ENCODE peak calls at places on chromosome X, in seven cellular contexts. One of them, this sample, is unnamed.

GRCh38 chrX:42704454-42704853 is 73.5 kb downstream of the PPP1R2C start:
- DNase-seq in islet precursor cell: no peak
- DNase-seq in anterior cingulate cortex: no peak
- DNase-seq in frontal cortex: no peak
- DNase-seq in MCF 10A: no peak
- DNase-seq in cardiac muscle cell: peak
- DNase-seq in stimulated activated CD4-positive, alpha-beta T cell treated with anti-CD3 and anti-CD28 coated beads, Interleukin-1b, Interleukin-23, amount 100 ng/mL, for 1 hour: no peak
- DNase-seq in this sample: no peak

GRCh38 chrX:9746148-9746880 is 19.3 kb downstream of the GPR143 start:
- DNase-seq in MCF 10A: peak
- DNase-seq in frontal cortex: no peak
- DNase-seq in stimulated activated CD4-positive, alpha-beta T cell treated with anti-CD3 and anti-CD28 coated beads, Interleukin-1b, Interleukin-23, amount 100 ng/mL, for 1 hour: no peak
- DNase-seq in anterior cingulate cortex: no peak
- DNase-seq in cardiac muscle cell: peak
- DNase-seq in islet precursor cell: no peak
- DNase-seq in this sample: no peak

GRCh38 chrX:111095974-111096870 is at the start of gene PAK3:
- DNase-seq in stimulated activated CD4-positive, alpha-beta T cell treated with anti-CD3 and anti-CD28 coated beads, Interleukin-1b, Interleukin-23, amount 100 ng/mL, for 1 hour: no peak
- DNase-seq in MCF 10A: peak
- DNase-seq in frontal cortex: no peak
- DNase-seq in anterior cingulate cortex: peak
- DNase-seq in islet precursor cell: peak
- DNase-seq in cardiac muscle cell: peak
- DNase-seq in this sample: no peak

GRCh38 chrX:124534530-124534929 is 188.2 kb downstream of the SH2D1A start:
- DNase-seq in stimulated activated CD4-positive, alpha-beta T cell treated with anti-CD3 and anti-CD28 coated beads, Interleukin-1b, Interleukin-23, amount 100 ng/mL, for 1 hour: no peak
- DNase-seq in cardiac muscle cell: no peak
- DNase-seq in anterior cingulate cortex: no peak
- DNase-seq in islet precursor cell: no peak
- DNase-seq in MCF 10A: no peak
- DNase-seq in frontal cortex: no peak
- DNase-seq in this sample: no peak

GRCh38 chrX:116031331-116031730 is 139.2 kb upstream of the AGTR2 start:
- DNase-seq in stimulated activated CD4-positive, alpha-beta T cell treated with anti-CD3 and anti-CD28 coated beads, Interleukin-1b, Interleukin-23, amount 100 ng/mL, for 1 hour: no peak
- DNase-seq in frontal cortex: no peak
- DNase-seq in islet precursor cell: no peak
- DNase-seq in cardiac muscle cell: no peak
- DNase-seq in anterior cingulate cortex: no peak
- DNase-seq in MCF 10A: peak
- DNase-seq in this sample: no peak

GRCh38 chrX:23981711-23982110 is 45.3 kb downstream of the KLHL15 start:
- DNase-seq in MCF 10A: no peak
- DNase-seq in stimulated activated CD4-positive, alpha-beta T cell treated with anti-CD3 and anti-CD28 coated beads, Interleukin-1b, Interleukin-23, amount 100 ng/mL, for 1 hour: no peak
- DNase-seq in anterior cingulate cortex: no peak
- DNase-seq in frontal cortex: no peak
- DNase-seq in islet precursor cell: no peak
- DNase-seq in cardiac muscle cell: no peak
- DNase-seq in this sample: no peak

GRCh38 chrX:53882331-53882730 is 161.9 kb downstream of the PHF8 start:
- DNase-seq in stimulated activated CD4-positive, alpha-beta T cell treated with anti-CD3 and anti-CD28 coated beads, Interleukin-1b, Interleukin-23, amount 100 ng/mL, for 1 hour: no peak
- DNase-seq in MCF 10A: peak
- DNase-seq in anterior cingulate cortex: no peak
- DNase-seq in frontal cortex: no peak
- DNase-seq in islet precursor cell: peak
- DNase-seq in cardiac muscle cell: peak
- DNase-seq in this sample: no peak

GRCh38 chrX:140799216-140799615 is 89.7 kb downstream of the LINC00632 start:
- DNase-seq in anterior cingulate cortex: no peak
- DNase-seq in cardiac muscle cell: no peak
- DNase-seq in MCF 10A: peak
- DNase-seq in frontal cortex: no peak
- DNase-seq in islet precursor cell: no peak
- DNase-seq in stimulated activated CD4-positive, alpha-beta T cell treated with anti-CD3 and anti-CD28 coated beads, Interleukin-1b, Interleukin-23, amount 100 ng/mL, for 1 hour: no peak
- DNase-seq in this sample: no peak

GRCh38 chrX:134599173-134599914 is 58.9 kb downstream of the PLAC1 start:
- DNase-seq in cardiac muscle cell: peak
- DNase-seq in islet precursor cell: no peak
- DNase-seq in frontal cortex: no peak
- DNase-seq in anterior cingulate cortex: no peak
- DNase-seq in MCF 10A: peak
- DNase-seq in stimulated activated CD4-positive, alpha-beta T cell treated with anti-CD3 and anti-CD28 coated beads, Interleukin-1b, Interleukin-23, amount 100 ng/mL, for 1 hour: no peak
- DNase-seq in this sample: no peak

GRCh38 chrX:12950851-12951589 is 23.9 kb upstream of the TMSB4X start:
- DNase-seq in anterior cingulate cortex: no peak
- DNase-seq in cardiac muscle cell: peak
- DNase-seq in stimulated activated CD4-positive, alpha-beta T cell treated with anti-CD3 and anti-CD28 coated beads, Interleukin-1b, Interleukin-23, amount 100 ng/mL, for 1 hour: no peak
- DNase-seq in islet precursor cell: peak
- DNase-seq in MCF 10A: peak
- DNase-seq in frontal cortex: no peak
- DNase-seq in this sample: no peak

GRCh38 chrX:154043003-154043402 is 23.3 kb upstream of the IRAK1 start:
- DNase-seq in islet precursor cell: no peak
- DNase-seq in anterior cingulate cortex: no peak
- DNase-seq in stimulated activated CD4-positive, alpha-beta T cell treated with anti-CD3 and anti-CD28 coated beads, Interleukin-1b, Interleukin-23, amount 100 ng/mL, for 1 hour: no peak
- DNase-seq in MCF 10A: peak
- DNase-seq in frontal cortex: no peak
- DNase-seq in cardiac muscle cell: peak
- DNase-seq in this sample: no peak

GRCh38 chrX:130975947-130976346 is 72.9 kb upstream of the ENOX2 start:
- DNase-seq in frontal cortex: peak
- DNase-seq in stimulated activated CD4-positive, alpha-beta T cell treated with anti-CD3 and anti-CD28 coated beads, Interleukin-1b, Interleukin-23, amount 100 ng/mL, for 1 hour: no peak
- DNase-seq in islet precursor cell: no peak
- DNase-seq in anterior cingulate cortex: no peak
- DNase-seq in cardiac muscle cell: peak
- DNase-seq in MCF 10A: peak
- DNase-seq in this sample: no peak

GRCh38 chrX:49186125-49187027 is at the start of gene PRICKLE3:
- DNase-seq in MCF 10A: peak
- DNase-seq in stimulated activated CD4-positive, alpha-beta T cell treated with anti-CD3 and anti-CD28 coated beads, Interleukin-1b, Interleukin-23, amount 100 ng/mL, for 1 hour: no peak
- DNase-seq in islet precursor cell: peak
- DNase-seq in cardiac muscle cell: peak
- DNase-seq in frontal cortex: peak
- DNase-seq in anterior cingulate cortex: peak
- DNase-seq in this sample: peak

GRCh38 chrX:10676239-10676971 is 56.0 kb upstream of the MID1 start:
- DNase-seq in frontal cortex: no peak
- DNase-seq in stimulated activated CD4-positive, alpha-beta T cell treated with anti-CD3 and anti-CD28 coated beads, Interleukin-1b, Interleukin-23, amount 100 ng/mL, for 1 hour: no peak
- DNase-seq in islet precursor cell: peak
- DNase-seq in cardiac muscle cell: peak
- DNase-seq in MCF 10A: no peak
- DNase-seq in anterior cingulate cortex: no peak
- DNase-seq in this sample: no peak

GRCh38 chrX:9906919-9907318 is 60.2 kb upstream of the CLDN34 start:
- DNase-seq in cardiac muscle cell: no peak
- DNase-seq in anterior cingulate cortex: no peak
- DNase-seq in frontal cortex: no peak
- DNase-seq in islet precursor cell: peak
- DNase-seq in stimulated activated CD4-positive, alpha-beta T cell treated with anti-CD3 and anti-CD28 coated beads, Interleukin-1b, Interleukin-23, amount 100 ng/mL, for 1 hour: no peak
- DNase-seq in MCF 10A: peak
- DNase-seq in this sample: no peak

GRCh38 chrX:63186137-63186536 is 165.0 kb downstream of the SPIN4 start:
- DNase-seq in stimulated activated CD4-positive, alpha-beta T cell treated with anti-CD3 and anti-CD28 coated beads, Interleukin-1b, Interleukin-23, amount 100 ng/mL, for 1 hour: no peak
- DNase-seq in frontal cortex: no peak
- DNase-seq in islet precursor cell: no peak
- DNase-seq in MCF 10A: peak
- DNase-seq in cardiac muscle cell: no peak
- DNase-seq in anterior cingulate cortex: no peak
- DNase-seq in this sample: no peak

GRCh38 chrX:115058276-115058675 is 40.9 kb upstream of the IL13RA2 start:
- DNase-seq in MCF 10A: peak
- DNase-seq in stimulated activated CD4-positive, alpha-beta T cell treated with anti-CD3 and anti-CD28 coated beads, Interleukin-1b, Interleukin-23, amount 100 ng/mL, for 1 hour: no peak
- DNase-seq in frontal cortex: no peak
- DNase-seq in anterior cingulate cortex: no peak
- DNase-seq in cardiac muscle cell: peak
- DNase-seq in islet precursor cell: no peak
- DNase-seq in this sample: no peak

GRCh38 chrX:20254712-20255299 is 11.9 kb downstream of the RPS6KA3 start:
- DNase-seq in anterior cingulate cortex: no peak
- DNase-seq in islet precursor cell: no peak
- DNase-seq in stimulated activated CD4-positive, alpha-beta T cell treated with anti-CD3 and anti-CD28 coated beads, Interleukin-1b, Interleukin-23, amount 100 ng/mL, for 1 hour: no peak
- DNase-seq in frontal cortex: no peak
- DNase-seq in cardiac muscle cell: peak
- DNase-seq in MCF 10A: peak
- DNase-seq in this sample: no peak

GRCh38 chrX:46673596-46673995 is 85.3 kb downstream of the SLC9A7 start:
- DNase-seq in MCF 10A: no peak
- DNase-seq in anterior cingulate cortex: no peak
- DNase-seq in stimulated activated CD4-positive, alpha-beta T cell treated with anti-CD3 and anti-CD28 coated beads, Interleukin-1b, Interleukin-23, amount 100 ng/mL, for 1 hour: no peak
- DNase-seq in cardiac muscle cell: no peak
- DNase-seq in islet precursor cell: peak
- DNase-seq in frontal cortex: no peak
- DNase-seq in this sample: no peak

GRCh38 chrX:109773374-109773773 is 40.3 kb upstream of the ACSL4 start:
- DNase-seq in cardiac muscle cell: no peak
- DNase-seq in frontal cortex: no peak
- DNase-seq in islet precursor cell: no peak
- DNase-seq in stimulated activated CD4-positive, alpha-beta T cell treated with anti-CD3 and anti-CD28 coated beads, Interleukin-1b, Interleukin-23, amount 100 ng/mL, for 1 hour: no peak
- DNase-seq in anterior cingulate cortex: no peak
- DNase-seq in MCF 10A: no peak
- DNase-seq in this sample: no peak

GRCh38 chrX:78540171-78540570 is 119.0 kb downstream of the RTL3 start:
- DNase-seq in frontal cortex: no peak
- DNase-seq in islet precursor cell: no peak
- DNase-seq in cardiac muscle cell: no peak
- DNase-seq in anterior cingulate cortex: no peak
- DNase-seq in MCF 10A: no peak
- DNase-seq in stimulated activated CD4-positive, alpha-beta T cell treated with anti-CD3 and anti-CD28 coated beads, Interleukin-1b, Interleukin-23, amount 100 ng/mL, for 1 hour: no peak
- DNase-seq in this sample: no peak

GRCh38 chrX:112785323-112785722 is 55.3 kb downstream of the AMOT start:
- DNase-seq in frontal cortex: no peak
- DNase-seq in stimulated activated CD4-positive, alpha-beta T cell treated with anti-CD3 and anti-CD28 coated beads, Interleukin-1b, Interleukin-23, amount 100 ng/mL, for 1 hour: no peak
- DNase-seq in islet precursor cell: no peak
- DNase-seq in cardiac muscle cell: no peak
- DNase-seq in anterior cingulate cortex: no peak
- DNase-seq in MCF 10A: no peak
- DNase-seq in this sample: no peak

GRCh38 chrX:94977562-94977961 is 1303.6 kb downstream of the FAM133A start:
- DNase-seq in islet precursor cell: no peak
- DNase-seq in MCF 10A: no peak
- DNase-seq in stimulated activated CD4-positive, alpha-beta T cell treated with anti-CD3 and anti-CD28 coated beads, Interleukin-1b, Interleukin-23, amount 100 ng/mL, for 1 hour: no peak
- DNase-seq in cardiac muscle cell: no peak
- DNase-seq in frontal cortex: no peak
- DNase-seq in anterior cingulate cortex: no peak
- DNase-seq in this sample: no peak

GRCh38 chrX:115560211-115560977 is 580 bp upstream of the PLS3 start:
- DNase-seq in islet precursor cell: peak
- DNase-seq in anterior cingulate cortex: no peak
- DNase-seq in frontal cortex: no peak
- DNase-seq in stimulated activated CD4-positive, alpha-beta T cell treated with anti-CD3 and anti-CD28 coated beads, Interleukin-1b, Interleukin-23, amount 100 ng/mL, for 1 hour: no peak
- DNase-seq in cardiac muscle cell: peak
- DNase-seq in MCF 10A: peak
- DNase-seq in this sample: no peak

GRCh38 chrX:32276153-32276552 is 935.2 kb downstream of the DMD start:
- DNase-seq in MCF 10A: no peak
- DNase-seq in stimulated activated CD4-positive, alpha-beta T cell treated with anti-CD3 and anti-CD28 coated beads, Interleukin-1b, Interleukin-23, amount 100 ng/mL, for 1 hour: no peak
- DNase-seq in anterior cingulate cortex: no peak
- DNase-seq in cardiac muscle cell: no peak
- DNase-seq in islet precursor cell: no peak
- DNase-seq in frontal cortex: no peak
- DNase-seq in this sample: no peak

GRCh38 chrX:155061770-155062169 is 9.2 kb downstream of the CMC4 start:
- DNase-seq in stimulated activated CD4-positive, alpha-beta T cell treated with anti-CD3 and anti-CD28 coated beads, Interleukin-1b, Interleukin-23, amount 100 ng/mL, for 1 hour: no peak
- DNase-seq in MCF 10A: no peak
- DNase-seq in cardiac muscle cell: no peak
- DNase-seq in frontal cortex: no peak
- DNase-seq in anterior cingulate cortex: no peak
- DNase-seq in islet precursor cell: no peak
- DNase-seq in this sample: no peak

GRCh38 chrX:38277802-38278201 is 49.5 kb downstream of the RPGR start:
- DNase-seq in anterior cingulate cortex: no peak
- DNase-seq in islet precursor cell: no peak
- DNase-seq in cardiac muscle cell: no peak
- DNase-seq in stimulated activated CD4-positive, alpha-beta T cell treated with anti-CD3 and anti-CD28 coated beads, Interleukin-1b, Interleukin-23, amount 100 ng/mL, for 1 hour: no peak
- DNase-seq in MCF 10A: no peak
- DNase-seq in frontal cortex: no peak
- DNase-seq in this sample: no peak

GRCh38 chrX:39324233-39324632 is 523.0 kb downstream of the MID1IP1 start:
- DNase-seq in stimulated activated CD4-positive, alpha-beta T cell treated with anti-CD3 and anti-CD28 coated beads, Interleukin-1b, Interleukin-23, amount 100 ng/mL, for 1 hour: no peak
- DNase-seq in anterior cingulate cortex: no peak
- DNase-seq in MCF 10A: no peak
- DNase-seq in cardiac muscle cell: no peak
- DNase-seq in islet precursor cell: no peak
- DNase-seq in frontal cortex: no peak
- DNase-seq in this sample: no peak

GRCh38 chrX:10041383-10041782 is 74.2 kb downstream of the CLDN34 start:
- DNase-seq in frontal cortex: no peak
- DNase-seq in stimulated activated CD4-positive, alpha-beta T cell treated with anti-CD3 and anti-CD28 coated beads, Interleukin-1b, Interleukin-23, amount 100 ng/mL, for 1 hour: no peak
- DNase-seq in islet precursor cell: no peak
- DNase-seq in cardiac muscle cell: no peak
- DNase-seq in MCF 10A: no peak
- DNase-seq in anterior cingulate cortex: no peak
- DNase-seq in this sample: no peak

GRCh38 chrX:69162466-69162865 is 2.8 kb downstream of the PJA1 start:
- DNase-seq in frontal cortex: no peak
- DNase-seq in islet precursor cell: no peak
- DNase-seq in stimulated activated CD4-positive, alpha-beta T cell treated with anti-CD3 and anti-CD28 coated beads, Interleukin-1b, Interleukin-23, amount 100 ng/mL, for 1 hour: no peak
- DNase-seq in MCF 10A: no peak
- DNase-seq in cardiac muscle cell: no peak
- DNase-seq in anterior cingulate cortex: no peak
- DNase-seq in this sample: no peak

GRCh38 chrX:78571849-78572248 is 87.3 kb downstream of the RTL3 start:
- DNase-seq in anterior cingulate cortex: no peak
- DNase-seq in islet precursor cell: no peak
- DNase-seq in frontal cortex: no peak
- DNase-seq in MCF 10A: no peak
- DNase-seq in stimulated activated CD4-positive, alpha-beta T cell treated with anti-CD3 and anti-CD28 coated beads, Interleukin-1b, Interleukin-23, amount 100 ng/mL, for 1 hour: no peak
- DNase-seq in cardiac muscle cell: no peak
- DNase-seq in this sample: no peak

GRCh38 chrX:48357681-48358080 is 1.2 kb upstream of the SSX3 start:
- DNase-seq in stimulated activated CD4-positive, alpha-beta T cell treated with anti-CD3 and anti-CD28 coated beads, Interleukin-1b, Interleukin-23, amount 100 ng/mL, for 1 hour: no peak
- DNase-seq in frontal cortex: no peak
- DNase-seq in anterior cingulate cortex: no peak
- DNase-seq in MCF 10A: no peak
- DNase-seq in cardiac muscle cell: no peak
- DNase-seq in islet precursor cell: no peak
- DNase-seq in this sample: no peak

GRCh38 chrX:135484636-135485289 is 35.7 kb upstream of the INTS6L start:
- DNase-seq in stimulated activated CD4-positive, alpha-beta T cell treated with anti-CD3 and anti-CD28 coated beads, Interleukin-1b, Interleukin-23, amount 100 ng/mL, for 1 hour: no peak
- DNase-seq in cardiac muscle cell: peak
- DNase-seq in MCF 10A: peak
- DNase-seq in anterior cingulate cortex: no peak
- DNase-seq in islet precursor cell: no peak
- DNase-seq in frontal cortex: peak
- DNase-seq in this sample: no peak

GRCh38 chrX:40169193-40170086 is 71.7 kb upstream of the BCOR start:
- DNase-seq in islet precursor cell: peak
- DNase-seq in anterior cingulate cortex: no peak
- DNase-seq in MCF 10A: no peak
- DNase-seq in cardiac muscle cell: peak
- DNase-seq in frontal cortex: no peak
- DNase-seq in stimulated activated CD4-positive, alpha-beta T cell treated with anti-CD3 and anti-CD28 coated beads, Interleukin-1b, Interleukin-23, amount 100 ng/mL, for 1 hour: peak
- DNase-seq in this sample: peak

GRCh38 chrX:2576793-2577192 is 76.0 kb upstream of the DHRSX start:
- DNase-seq in stimulated activated CD4-positive, alpha-beta T cell treated with anti-CD3 and anti-CD28 coated beads, Interleukin-1b, Interleukin-23, amount 100 ng/mL, for 1 hour: no peak
- DNase-seq in anterior cingulate cortex: no peak
- DNase-seq in islet precursor cell: peak
- DNase-seq in cardiac muscle cell: no peak
- DNase-seq in MCF 10A: peak
- DNase-seq in frontal cortex: no peak
- DNase-seq in this sample: no peak

GRCh38 chrX:8738588-8739189 is 6.8 kb upstream of the ANOS1 start:
- DNase-seq in frontal cortex: no peak
- DNase-seq in cardiac muscle cell: peak
- DNase-seq in anterior cingulate cortex: no peak
- DNase-seq in MCF 10A: peak
- DNase-seq in stimulated activated CD4-positive, alpha-beta T cell treated with anti-CD3 and anti-CD28 coated beads, Interleukin-1b, Interleukin-23, amount 100 ng/mL, for 1 hour: no peak
- DNase-seq in islet precursor cell: no peak
- DNase-seq in this sample: no peak

GRCh38 chrX:147180886-147181285 is 366.3 kb upstream of the CXorf51A start:
- DNase-seq in MCF 10A: peak
- DNase-seq in frontal cortex: no peak
- DNase-seq in stimulated activated CD4-positive, alpha-beta T cell treated with anti-CD3 and anti-CD28 coated beads, Interleukin-1b, Interleukin-23, amount 100 ng/mL, for 1 hour: no peak
- DNase-seq in anterior cingulate cortex: no peak
- DNase-seq in cardiac muscle cell: no peak
- DNase-seq in islet precursor cell: no peak
- DNase-seq in this sample: no peak

GRCh38 chrX:69501433-69501832 is 2.7 kb upstream of the NALF2 start:
- DNase-seq in islet precursor cell: no peak
- DNase-seq in stimulated activated CD4-positive, alpha-beta T cell treated with anti-CD3 and anti-CD28 coated beads, Interleukin-1b, Interleukin-23, amount 100 ng/mL, for 1 hour: no peak
- DNase-seq in MCF 10A: peak
- DNase-seq in frontal cortex: no peak
- DNase-seq in anterior cingulate cortex: no peak
- DNase-seq in cardiac muscle cell: peak
- DNase-seq in this sample: no peak